ENCODE peak calls at places on chromosomes 13 and 19, in four cellular contexts. L, G, Q and A are unnamed samples.

GRCh38 chr19:13881231-13881691 is 4.3 kb downstream of the NANOS3 start:
- DNase-seq in L (no peak), G (peak; percentile 73), Q (no peak), A (no peak)

GRCh38 chr13:95512957-95513356 is 39.6 kb upstream of the CLDN10 start:
- DNase-seq in L (no peak), G (no peak), Q (no peak), A (no peak)

GRCh38 chr13:26019881-26020535 is 31.8 kb downstream of the SHISA2 start:
- DNase-seq in L (no peak), G (no peak), Q (no peak), A (peak; percentile 33)

GRCh38 chr13:36819064-36819810 is at the start of gene RFXAP:
- DNase-seq in L (peak; percentile 51), G (peak; percentile 95), Q (peak; percentile 92), A (peak; percentile 96)

GRCh38 chr19:51000981-51001380 is 423 bp downstream of the KLK8 start:
- DNase-seq in L (no peak), G (peak; percentile 74), Q (peak; percentile 76), A (peak; percentile 67)

GRCh38 chr19:858868-859843 is at the start of gene CFD:
- DNase-seq in L (no peak), G (peak; percentile 22), Q (no peak), A (no peak)

GRCh38 chr19:36049080-36049698 is 4.9 kb downstream of the THAP8 start:
- DNase-seq in L (no peak), G (no peak), Q (no peak), A (no peak)

GRCh38 chr13:50613356-50613831 is 230.1 kb downstream of the DLEU7 start:
- DNase-seq in L (no peak), G (no peak), Q (peak; percentile 61), A (no peak)

GRCh38 chr13:76816394-76816793 is 69.8 kb downstream of the KCTD12 start:
- DNase-seq in L (no peak), G (no peak), Q (no peak), A (no peak)

GRCh38 chr19:958967-959685 is 25.0 kb upstream of the WDR18 start:
- DNase-seq in L (no peak), G (no peak), Q (peak; percentile 63), A (no peak)

GRCh38 chr13:90485441-90485840 is 862.0 kb upstream of the MIR17HG start:
- DNase-seq in L (no peak), G (no peak), Q (no peak), A (no peak)

GRCh38 chr13:24036115-24036514 is 124.4 kb upstream of the SPATA13 start:
- DNase-seq in L (no peak), G (no peak), Q (no peak), A (no peak)

GRCh38 chr13:51802601-51803000 is 1.4 kb downstream of the DHRS12 start:
- DNase-seq in L (no peak), G (no peak), Q (no peak), A (no peak)

GRCh38 chr13:23753523-23753922 is 135.7 kb downstream of the MIPEP start:
- DNase-seq in L (no peak), G (no peak), Q (no peak), A (no peak)

GRCh38 chr13:113125506-113126264 is 3.1 kb downstream of the F10 start:
- DNase-seq in L (no peak), G (no peak), Q (no peak), A (no peak)

GRCh38 chr19:31326329-31327028 is 22.8 kb downstream of the TSHZ3 start:
- DNase-seq in L (no peak), G (no peak), Q (no peak), A (no peak)

GRCh38 chr13:113297370-113297871 is 382 bp downstream of the LAMP1 start:
- DNase-seq in L (no peak), G (no peak), Q (peak; percentile 61), A (no peak)

GRCh38 chr19:19356901-19357566 is 36.4 kb downstream of the MAU2 start:
- DNase-seq in L (no peak), G (no peak), Q (no peak), A (no peak)

GRCh38 chr19:55319786-55320185 is 5.4 kb downstream of the TMEM150B start:
- DNase-seq in L (no peak), G (peak; percentile 93), Q (peak; percentile 63), A (peak; percentile 93)

GRCh38 chr13:99626461-99627082 is 125.3 kb downstream of the TM9SF2 start:
- DNase-seq in L (no peak), G (no peak), Q (no peak), A (no peak)

GRCh38 chr13:95641961-95642621 is 2.4 kb downstream of the DZIP1 start:
- DNase-seq in L (no peak), G (peak; percentile 77), Q (no peak), A (no peak)

GRCh38 chr13:112356190-112356589 is 20.0 kb upstream of the SPACA7 start:
- DNase-seq in L (no peak), G (no peak), Q (no peak), A (no peak)

GRCh38 chr19:49057636-49058234 is at the start of gene CGB7:
- DNase-seq in L (no peak), G (peak; percentile 86), Q (peak; percentile 79), A (peak; percentile 92)
- TF ChIP-seq ATF2 in L (no peak), G (no peak), Q (no peak), A (no peak)

GRCh38 chr13:46295531-46296464 is 84.1 kb downstream of the LRRC63 start:
- DNase-seq in L (peak; percentile 28), G (no peak), Q (no peak), A (no peak)
- TF ChIP-seq ATF2 in L (no peak), G (no peak), Q (no peak), A (no peak)

GRCh38 chr19:42440357-42441046 is 2.2 kb downstream of the CXCL17 start:
- DNase-seq in L (no peak), G (peak; percentile 85), Q (peak; percentile 82), A (peak; percentile 93)
- TF ChIP-seq ATF2 in L (no peak), G (no peak), Q (no peak), A (no peak)

DNA sequence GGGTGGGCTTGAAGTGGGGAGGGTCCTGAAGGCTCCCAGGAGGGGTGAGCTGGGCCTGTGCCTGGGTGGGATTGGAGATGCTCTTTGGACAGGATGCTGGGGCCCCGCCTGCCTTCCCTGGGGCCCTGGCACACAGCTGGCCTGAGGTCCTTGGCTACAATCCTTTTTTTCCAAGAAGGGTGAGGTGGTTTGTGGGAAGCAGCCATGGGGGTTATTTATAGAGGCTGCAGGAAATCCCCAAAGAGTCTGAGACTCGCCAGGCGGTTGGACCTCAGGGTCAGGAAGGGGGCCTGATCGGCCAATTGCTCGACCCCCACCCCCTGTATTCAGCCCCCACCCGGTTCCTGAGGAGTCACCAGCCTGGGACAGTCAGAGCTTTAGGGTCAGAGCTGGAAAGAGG is 10.0 kb downstream of the GTPBP3 start:
- DNase-seq in L (no peak), G (no peak), Q (no peak), A (no peak)
- TF ChIP-seq ATF2 in L (no peak), G (no peak), Q (no peak), A (no peak)

GRCh38 chr13:88623150-88623549 is 952.0 kb downstream of the SLITRK5 start:
- DNase-seq in L (no peak), G (no peak), Q (no peak), A (no peak)

GRCh38 chr13:88627071-88627470 is 955.9 kb downstream of the SLITRK5 start:
- DNase-seq in L (no peak), G (no peak), Q (no peak), A (no peak)

GRCh38 chr13:88617176-88617575 is 946.0 kb downstream of the SLITRK5 start:
- DNase-seq in L (no peak), G (no peak), Q (no peak), A (no peak)

GRCh38 chr13:88622362-88622973 is 951.3 kb downstream of the SLITRK5 start:
- DNase-seq in L (no peak), G (no peak), Q (no peak), A (no peak)
- TF ChIP-seq ATF2 in L (no peak), G (no peak), Q (no peak), A (no peak)

DNA sequence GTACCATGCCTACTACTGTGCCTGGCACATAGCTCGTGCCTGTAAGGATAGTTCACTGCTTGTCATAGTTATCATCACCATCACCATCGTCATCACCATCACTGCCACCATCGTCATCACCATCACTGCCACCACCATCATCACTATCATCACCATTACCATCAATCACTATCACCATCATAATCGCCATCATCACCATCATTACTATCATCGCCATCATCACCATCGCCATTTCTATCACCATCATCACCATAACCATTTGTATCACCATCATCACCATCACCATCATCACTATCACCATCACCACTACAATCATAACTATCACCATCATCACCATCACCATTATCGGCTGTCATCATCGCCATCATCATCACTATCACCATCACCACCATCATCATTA is 107.1 kb downstream of the TUBA3C start:
- DNase-seq in L (no peak), G (no peak), Q (no peak), A (no peak)
- TF ChIP-seq ATF2 in L (no peak), G (no peak), Q (no peak), A (no peak)

DNA sequence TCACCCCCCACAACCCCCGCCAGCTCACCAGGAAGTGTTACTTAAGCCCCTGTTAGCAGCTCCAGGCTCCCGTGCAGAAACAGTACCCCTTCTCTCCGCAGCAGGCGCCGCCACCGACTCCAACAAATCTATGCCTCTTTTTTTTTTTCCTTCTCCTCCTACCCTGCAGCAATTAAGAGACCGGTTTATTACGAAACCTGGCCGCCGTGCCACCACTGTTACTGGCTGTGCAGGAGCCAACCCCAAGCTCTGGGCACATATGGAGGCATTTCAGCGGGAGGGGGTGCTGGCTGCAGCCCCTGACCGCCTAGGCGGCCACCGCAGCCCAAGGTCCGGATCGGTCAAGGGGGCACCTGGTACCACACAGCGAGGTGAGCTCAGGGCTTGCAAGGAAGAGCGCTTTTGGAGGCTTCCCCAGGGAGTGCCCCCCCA is 2.4 kb downstream of the GADD45B start:
- DNase-seq in L (no peak), G (no peak), Q (no peak), A (no peak)
- TF ChIP-seq ATF2 in L (no peak), G (no peak), Q (no peak), A (no peak)

GRCh38 chr13:108218044-108218974 is at the start of gene ABHD13:
- DNase-seq in L (peak; percentile 54), G (peak; percentile 87), Q (peak; percentile 87), A (peak; percentile 94)
- TF ChIP-seq ATF2 in L (no peak), G (no peak), Q (no peak), A (no peak)